ENCODE peak calls at places on chromosomes 12 and 14, in five cellular contexts. O is H54, F is lower leg skin, D is GM12891, S is NB4. A is an unnamed sample.

GRCh38 chr14:75831455-75831854 is 150.3 kb downstream of the TGFB3 start:
- DNase-seq in O (no peak), F (no peak), D (no peak), S (peak; percentile 57), A (no peak)

GRCh38 chr12:129075451-129076208 is 222.4 kb downstream of the GLT1D1 start:
- DNase-seq in F (peak; percentile 48), S (no peak), D (no peak), O (no peak), A (no peak)

GRCh38 chr12:92927436-92928116 is 1.5 kb downstream of the EEA1 start:
- DNase-seq in D (no peak), F (no peak), O (no peak), S (peak; percentile 45), A (peak; percentile 46)

GRCh38 chr12:82655751-82656150 is 31.0 kb upstream of the TMTC2 start:
- DNase-seq in F (no peak), S (no peak), O (no peak), D (no peak), A (no peak)

GRCh38 chr12:68106160-68106559 is 53.4 kb downstream of the IFNG start:
- DNase-seq in O (no peak), F (no peak), S (no peak), D (no peak), A (no peak)

GRCh38 chr14:20606190-20606901 is 15.2 kb upstream of the RNASE12 start:
- DNase-seq in S (peak; percentile 73), F (no peak), O (no peak), D (no peak), A (peak; percentile 61)

GRCh38 chr12:122111070-122111750 is 32.7 kb downstream of the MLXIP start:
- DNase-seq in S (no peak), O (no peak), D (no peak), F (no peak), A (no peak)

GRCh38 chr12:96489392-96490056 is at the start of gene CFAP54:
- DNase-seq in F (peak; percentile 99), D (peak; percentile 83), O (peak; percentile 76), S (peak; percentile 89), A (peak; percentile 95)

GRCh38 chr12:31736472-31736871 is 7.7 kb upstream of the AMN1 start:
- DNase-seq in F (no peak), O (no peak), S (peak; percentile 66), D (no peak), A (peak; percentile 80)

GRCh38 chr14:99595034-99595433 is 9.0 kb downstream of the CCDC85C start:
- DNase-seq in D (no peak), F (no peak), S (no peak), O (no peak), A (no peak)

GRCh38 chr12:104485651-104486341 is 29.0 kb downstream of the CHST11 start:
- DNase-seq in F (no peak), S (peak; percentile 94), O (no peak), D (no peak), A (no peak)

GRCh38 chr12:116982721-116983502 is 72.2 kb downstream of the FBXW8 start:
- DNase-seq in F (no peak), O (no peak), D (no peak), S (no peak), A (no peak)

GRCh38 chr12:48932878-48933277 is 7.6 kb upstream of the FKBP11 start:
- DNase-seq in O (no peak), D (no peak), S (no peak), F (no peak), A (no peak)

GRCh38 chr14:52950898-52951729 is at the start of gene FERMT2:
- DNase-seq in S (peak; percentile 30), O (peak; percentile 60), D (peak; percentile 56), F (peak; percentile 96), A (peak; percentile 86)

GRCh38 chr14:93156693-93157369 is 27.9 kb downstream of the MOAP1 start:
- DNase-seq in F (no peak), S (no peak), D (no peak), O (no peak), A (no peak)

GRCh38 chr12:65759735-65760134 is 64.5 kb upstream of the HMGA2 start:
- DNase-seq in S (no peak), O (no peak), F (no peak), D (no peak), A (no peak)

GRCh38 chr14:45185110-45185814 is 49.5 kb downstream of the FANCM start:
- DNase-seq in F (no peak), S (no peak), O (no peak), D (no peak), A (no peak)

GRCh38 chr12:129540249-129540648 is 363.6 kb downstream of the TMEM132D start:
- DNase-seq in D (no peak), S (no peak), O (no peak), F (no peak), A (no peak)

GRCh38 chr14:96790211-96790610 is 7.0 kb upstream of the VRK1 start:
- DNase-seq in F (no peak), O (no peak), S (no peak), D (no peak), A (no peak)

GRCh38 chr14:76768201-76768656 is 7.0 kb downstream of the VASH1 start:
- DNase-seq in O (no peak), S (peak; percentile 81), F (peak; percentile 80), D (peak; percentile 75), A (no peak)

GRCh38 chr12:67067453-67068203 is 201.5 kb upstream of the CAND1 start:
- DNase-seq in S (no peak), D (no peak), F (no peak), O (no peak), A (peak; percentile 29)

GRCh38 chr12:121009744-121010143 is 6.5 kb downstream of the C12orf43 start:
- DNase-seq in O (no peak), F (no peak), S (peak; percentile 60), D (no peak), A (peak; percentile 70)

GRCh38 chr12:93089805-93090569 is 160.9 kb upstream of the EEA1 start:
- DNase-seq in F (no peak), D (no peak), S (peak; percentile 93), O (peak; percentile 36), A (peak; percentile 21)

GRCh38 chr12:131054345-131055092 is 100.8 kb downstream of the ADGRD1 start:
- DNase-seq in S (no peak), D (no peak), F (peak; percentile 57), O (no peak), A (no peak)

GRCh38 chr12:124030510-124030909 is 57.5 kb downstream of the ZNF664 start:
- DNase-seq in O (peak; percentile 45), S (no peak), F (no peak), D (no peak), A (no peak)

GRCh38 chr14:34875031-34875922 is at the start of gene BAZ1A:
- DNase-seq in S (peak; percentile 89), F (peak; percentile 95), O (peak; percentile 77), D (peak; percentile 37), A (peak; percentile 90)
- TF ChIP-seq POLR2A in S (peak; percentile 74), F (peak; percentile 59), O (peak; percentile 82), D (peak; percentile 70), A (peak; percentile 89)

GRCh38 chr12:46370380-46370734 is 2.2 kb downstream of the SLC38A2 start:
- DNase-seq in O (no peak), S (no peak), D (no peak), F (no peak), A (no peak)

GRCh38 chr12:46372852-46373302 is 304 bp upstream of the SLC38A2 start:
- DNase-seq in O (no peak), S (no peak), D (no peak), F (no peak), A (no peak)

GRCh38 chr12:46372131-46372851 is at the start of gene SLC38A2:
- DNase-seq in O (peak; percentile 83), F (peak; percentile 100), D (peak; percentile 88), S (peak; percentile 95), A (peak; percentile 94)

GRCh38 chr12:46370792-46371717 is 1.5 kb downstream of the SLC38A2 start:
- DNase-seq in S (peak; percentile 95), O (peak; percentile 62), D (peak; percentile 77), F (peak; percentile 98), A (peak; percentile 84)

GRCh38 chr12:46371718-46372130 is 849 bp downstream of the SLC38A2 start:
- DNase-seq in D (peak; percentile 30), F (peak; percentile 95), S (peak; percentile 83), O (no peak), A (peak; percentile 82)
- TF ChIP-seq POLR2A in D (no peak), F (no peak), S (no peak), O (no peak), A (peak; percentile 13)

GRCh38 chr14:63922696-63923421 is 70.1 kb downstream of the SYNE2 start:
- DNase-seq in O (no peak), F (peak; percentile 78), S (no peak), D (no peak), A (peak; percentile 88)
- TF ChIP-seq POLR2A in O (no peak), F (no peak), S (no peak), D (no peak), A (no peak)

GRCh38 chr14:105702275-105702817 is 176.0 kb downstream of the TMEM121 start:
- DNase-seq in S (no peak), D (no peak), O (no peak), F (peak; percentile 56), A (no peak)

GRCh38 chr14:105701456-105702274 is 175.3 kb downstream of the TMEM121 start:
- DNase-seq in D (no peak), F (peak; percentile 68), S (no peak), O (no peak), A (no peak)

GRCh38 chr14:105694961-105695360 is 168.6 kb downstream of the TMEM121 start:
- DNase-seq in F (no peak), D (no peak), S (no peak), O (no peak), A (no peak)

DNA sequence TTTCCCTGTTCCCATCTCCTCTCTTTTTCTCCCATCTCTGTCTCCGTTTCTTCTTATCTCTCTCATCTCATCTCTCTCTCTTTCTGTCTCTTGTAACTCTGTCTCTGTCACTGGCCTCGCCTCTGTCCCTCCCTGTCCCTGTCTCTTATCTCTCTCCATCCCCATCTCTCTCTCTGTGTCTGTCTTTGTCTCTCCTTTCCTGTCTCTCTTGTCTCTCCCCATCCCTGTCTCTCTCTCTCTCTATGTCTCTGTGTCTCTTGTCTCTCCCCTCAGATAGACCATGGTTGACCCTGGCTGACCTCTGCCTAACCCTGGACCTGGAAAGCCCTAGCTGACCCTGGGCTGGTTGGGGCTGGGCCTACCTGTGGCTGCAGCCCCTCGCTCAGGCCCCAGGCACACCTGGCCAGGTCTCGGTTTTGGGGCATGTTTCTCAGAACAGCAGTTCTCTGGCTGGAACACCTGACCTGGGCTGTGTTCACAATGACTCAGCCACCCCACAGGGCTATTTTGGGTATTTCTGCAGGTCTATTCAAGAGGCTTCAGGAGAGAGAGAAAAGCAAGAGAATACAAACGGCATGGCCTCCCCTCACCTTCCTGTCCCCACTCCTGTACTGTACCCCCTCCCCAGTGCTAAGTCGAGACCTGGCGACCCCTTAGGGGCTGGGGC is 174.4 kb downstream of the TMEM121 start:
- DNase-seq in D (no peak), S (no peak), O (no peak), F (peak; percentile 49), A (no peak)
- TF ChIP-seq POLR2A in D (no peak), S (no peak), O (no peak), F (no peak), A (no peak)

GRCh38 chr14:39628087-39628486 is 195.9 kb upstream of the FBXO33 start:
- DNase-seq in F (no peak), S (no peak), D (no peak), O (no peak), A (no peak)
- TF ChIP-seq POLR2A in F (no peak), S (no peak), D (no peak), O (no peak), A (no peak)